ENCODE peak calls at places on chromosomes 13 and 19, in six cellular contexts. Z is fibroblast of lung, Y is neural progenitor cell, P is endodermal cell, K is IMR-90, R is GM23248. J is an unnamed sample.

GRCh38 chr13:29954082-29955043 is 103.9 kb upstream of the UBL3 start:
- DNase-seq in K (no peak), Z (no peak), R (no peak), Y (no peak), P (no peak), J (no peak)

GRCh38 chr19:33055718-33056117 is 9.0 kb downstream of the RHPN2 start:
- DNase-seq in Y (peak; percentile 59), P (peak; percentile 47), K (peak; percentile 49), Z (peak; percentile 60), R (peak; percentile 69), J (no peak)

GRCh38 chr13:106078191-106078590 is 457.3 kb downstream of the EFNB2 start:
- DNase-seq in P (no peak), K (peak; percentile 49), R (no peak), Z (peak; percentile 76), Y (peak; percentile 22), J (peak; percentile 4)

GRCh38 chr19:28454083-28454482 is 758.9 kb downstream of the UQCRFS1 start:
- DNase-seq in Z (peak; percentile 76), P (no peak), Y (no peak), K (no peak), R (peak; percentile 38), J (no peak)

GRCh38 chr19:46714523-46715106 is 2.3 kb downstream of the PRKD2 start:
- DNase-seq in Z (no peak), R (peak; percentile 35), K (no peak), Y (no peak), P (no peak), J (peak; percentile 26)

GRCh38 chr19:54461201-54462071 is 2.1 kb downstream of the LENG9 start:
- DNase-seq in P (peak; percentile 48), R (no peak), Z (no peak), Y (no peak), K (peak; percentile 54), J (no peak)

GRCh38 chr19:32676186-32676894 is 692 bp downstream of the RGS9BP start:
- DNase-seq in P (peak; percentile 80), K (no peak), R (peak; percentile 23), Z (no peak), Y (peak; percentile 63), J (no peak)

GRCh38 chr13:87779451-87779850 is 108.3 kb downstream of the SLITRK5 start:
- DNase-seq in Y (no peak), K (no peak), P (no peak), R (no peak), Z (peak; percentile 25), J (no peak)

GRCh38 chr19:6586726-6587092 is 4.2 kb downstream of the CD70 start:
- DNase-seq in Y (no peak), Z (no peak), R (no peak), K (no peak), P (no peak), J (no peak)

GRCh38 chr19:29708553-29709439 is 6.3 kb downstream of the C19orf12 start:
- DNase-seq in Z (no peak), P (no peak), Y (no peak), R (no peak), K (no peak), J (no peak)

GRCh38 chr19:13843104-13843921 is 33.6 kb upstream of the NANOS3 start:
- DNase-seq in K (peak; percentile 47), Y (peak; percentile 52), P (peak; percentile 83), R (peak; percentile 76), Z (peak; percentile 64), J (peak; percentile 79)

GRCh38 chr13:108777421-108778420 is 148.3 kb downstream of the MYO16 start:
- DNase-seq in R (no peak), P (peak; percentile 88), Z (peak; percentile 5), K (peak; percentile 81), Y (peak; percentile 13), J (no peak)

GRCh38 chr13:74166286-74166685 is 32.1 kb upstream of the KLF12 start:
- DNase-seq in P (no peak), K (peak; percentile 44), Y (no peak), Z (peak; percentile 39), R (no peak), J (no peak)

GRCh38 chr19:31140717-31141116 is 208.5 kb downstream of the TSHZ3 start:
- DNase-seq in Y (no peak), Z (peak; percentile 82), R (peak; percentile 69), K (peak; percentile 55), P (no peak), J (no peak)

GRCh38 chr13:110491869-110492268 is 69.7 kb downstream of the RAB20 start:
- DNase-seq in P (no peak), K (no peak), R (no peak), Z (no peak), Y (no peak), J (no peak)

GRCh38 chr19:41328818-41329220 is 18.8 kb downstream of the CCDC97 start:
- DNase-seq in Z (no peak), P (no peak), R (no peak), Y (no peak), K (no peak), J (no peak)

GRCh38 chr19:41327499-41328156 is 17.7 kb downstream of the CCDC97 start:
- DNase-seq in K (peak; percentile 49), R (peak; percentile 53), Z (peak; percentile 69), Y (no peak), P (peak; percentile 76), J (no peak)

GRCh38 chr19:41325947-41326706 is 16.2 kb downstream of the CCDC97 start:
- DNase-seq in Z (peak; percentile 82), P (peak; percentile 84), R (peak; percentile 81), K (peak; percentile 80), Y (no peak), J (peak; percentile 55)

GRCh38 chr19:41327076-41327475 is 17.1 kb downstream of the CCDC97 start:
- DNase-seq in P (peak; percentile 54), Z (peak; percentile 22), Y (no peak), K (no peak), R (no peak), J (no peak)

GRCh38 chr19:41328157-41328817 is 18.3 kb downstream of the CCDC97 start:
- DNase-seq in Y (no peak), K (peak; percentile 71), Z (peak; percentile 54), P (no peak), R (no peak), J (no peak)
- H3K4me3 ChIP-seq in Y (no peak overlapping the region), K (no peak overlapping the region), Z (no peak overlapping the region), P (no peak overlapping the region), R (no peak overlapping the region), J (no peak overlapping the region)

DNA sequence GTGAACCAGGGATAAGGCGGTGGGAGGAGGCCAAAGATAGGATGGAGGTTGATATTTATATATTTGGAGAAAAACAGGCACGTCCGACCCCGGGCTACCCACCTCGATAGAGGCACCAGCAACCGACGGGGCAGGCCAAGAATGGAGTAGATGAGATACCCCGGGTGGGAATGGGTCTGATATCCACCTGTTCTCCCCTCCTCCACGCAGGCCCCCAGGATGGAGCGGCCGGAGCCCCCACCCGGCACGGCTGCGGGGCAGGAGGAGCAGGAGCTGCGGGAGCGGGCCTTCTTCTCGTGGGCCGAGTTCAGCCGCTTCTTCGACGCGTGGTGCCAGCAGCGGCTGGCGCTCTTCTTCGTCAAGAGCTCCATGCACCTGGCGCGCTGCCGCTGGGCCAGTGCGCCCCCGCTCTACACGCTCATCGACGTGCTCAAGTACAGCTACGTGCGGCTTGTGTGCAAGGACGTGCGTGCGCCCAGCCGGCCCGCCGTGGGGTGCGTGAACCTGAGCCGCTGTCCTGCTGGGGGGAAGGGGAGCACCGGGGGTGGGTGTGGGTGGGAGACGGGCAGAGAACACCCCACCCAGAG is 1.2 kb downstream of the ZSWIM9 start:
- DNase-seq in R (no peak), Z (no peak), K (no peak), P (no peak), Y (no peak), J (no peak)
- H3K9ac ChIP-seq in R (peak overlapping the region; percentile 88), Z (no peak overlapping the region), K (peak overlapping the region; percentile 71), P (no peak overlapping the region), Y (no peak overlapping the region), J (peak overlapping the region; percentile 95)

DNA sequence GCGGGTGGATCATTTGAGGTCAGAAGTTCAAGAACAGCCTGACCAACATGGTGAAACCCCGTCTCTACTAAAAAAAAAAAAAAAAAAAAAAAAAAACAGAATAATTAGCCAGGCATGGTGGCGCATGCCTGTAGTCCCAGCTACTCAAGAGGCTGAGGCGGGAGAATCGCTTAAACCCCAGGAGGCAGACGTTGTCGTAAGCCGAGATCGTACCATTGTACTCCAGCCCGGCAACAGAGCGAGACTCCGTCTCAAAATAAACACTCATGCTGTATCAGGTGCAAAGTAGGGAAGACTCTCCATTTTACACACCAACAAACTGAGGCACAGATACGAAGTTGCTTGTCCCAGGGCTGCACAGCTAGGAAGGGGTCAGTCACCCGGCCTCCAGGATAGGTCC is 15.6 kb downstream of the TLE6 start:
- DNase-seq in K (no peak), Y (peak; percentile 43), Z (no peak), P (no peak), R (no peak), J (no peak)
- H3K27me3 ChIP-seq in K (peaks cover 10% of the 10 kb centered on the region), Y (peaks cover 5% of the 10 kb centered on the region), Z (no peaks in the 10 kb centered on the region), P (no peaks in the 10 kb centered on the region), R (no peaks in the 10 kb centered on the region), J (peaks cover 15% of the 10 kb centered on the region)

GRCh38 chr19:17688853-17689595 is 870 bp upstream of the UNC13A start:
- DNase-seq in P (peak; percentile 64), Y (no peak), Z (no peak), K (no peak), R (no peak), J (no peak)
- H3K4me3 ChIP-seq in P (no peak overlapping the region), Y (no peak overlapping the region), Z (no peak overlapping the region), K (no peak overlapping the region), R (no peak overlapping the region), J (no peak overlapping the region)

GRCh38 chr19:10109528-10109927 is 2.0 kb upstream of the P2RY11 start:
- DNase-seq in P (no peak), Y (no peak), Z (no peak), K (no peak), R (no peak), J (no peak)
- H3K9ac ChIP-seq in P (no peak overlapping the region), Y (no peak overlapping the region), Z (no peak overlapping the region), K (no peak overlapping the region), R (no peak overlapping the region), J (no peak overlapping the region)